ENCODE peak calls at places on chromosomes 16 and 17, in seven cellular contexts. One of them, this sample, is unnamed.

GRCh38 chr17:44826123-44826790 is 3.8 kb downstream of the GJC1 start:
- DNase-seq in K562: no peak
- DNase-seq in SK-N-SH: no peak
- DNase-seq in H1: no peak
- DNase-seq in HepG2: no peak
- DNase-seq in HCT116: no peak
- DNase-seq in GM12878: no peak
- DNase-seq in this sample: no peak

GRCh38 chr17:50684612-50685333 is 22.9 kb downstream of the ANKRD40 start:
- DNase-seq in H1: no peak
- DNase-seq in GM12878: no peak
- DNase-seq in SK-N-SH: no peak
- DNase-seq in K562: no peak
- DNase-seq in HCT116: no peak
- DNase-seq in HepG2: peak
- DNase-seq in this sample: peak

GRCh38 chr17:65987988-65988387 is 203.9 kb downstream of the CEP112 start:
- DNase-seq in HCT116: peak
- DNase-seq in SK-N-SH: no peak
- DNase-seq in H1: peak
- DNase-seq in GM12878: peak
- DNase-seq in K562: no peak
- DNase-seq in HepG2: peak
- DNase-seq in this sample: peak

GRCh38 chr17:1447061-1447460 is 9.0 kb downstream of the CRK start:
- DNase-seq in HCT116: no peak
- DNase-seq in SK-N-SH: no peak
- DNase-seq in H1: no peak
- DNase-seq in HepG2: no peak
- DNase-seq in K562: no peak
- DNase-seq in GM12878: no peak
- DNase-seq in this sample: no peak

GRCh38 chr16:64339052-64339770 is 782.7 kb downstream of the CDH11 start:
- DNase-seq in HepG2: no peak
- DNase-seq in H1: no peak
- DNase-seq in HCT116: no peak
- DNase-seq in K562: no peak
- DNase-seq in SK-N-SH: no peak
- DNase-seq in GM12878: no peak
- DNase-seq in this sample: no peak

GRCh38 chr17:42284566-42284965 is 3.7 kb upstream of the STAT5A start:
- DNase-seq in SK-N-SH: no peak
- DNase-seq in H1: no peak
- DNase-seq in K562: no peak
- DNase-seq in GM12878: no peak
- DNase-seq in HCT116: no peak
- DNase-seq in HepG2: no peak
- DNase-seq in this sample: no peak

GRCh38 chr17:73956595-73957465 is 246.6 kb upstream of the RPL38 start:
- DNase-seq in HCT116: peak
- DNase-seq in K562: peak
- DNase-seq in GM12878: no peak
- DNase-seq in H1: peak
- DNase-seq in SK-N-SH: peak
- DNase-seq in HepG2: peak
- DNase-seq in this sample: peak

GRCh38 chr17:76551685-76552084 is 11.8 kb downstream of the PRCD start:
- DNase-seq in K562: no peak
- DNase-seq in HCT116: no peak
- DNase-seq in SK-N-SH: no peak
- DNase-seq in HepG2: no peak
- DNase-seq in GM12878: no peak
- DNase-seq in H1: no peak
- DNase-seq in this sample: no peak

GRCh38 chr17:41451154-41451728 is 10.5 kb upstream of the KRT38 start:
- DNase-seq in GM12878: no peak
- DNase-seq in H1: no peak
- DNase-seq in SK-N-SH: no peak
- DNase-seq in HepG2: no peak
- DNase-seq in K562: no peak
- DNase-seq in HCT116: no peak
- DNase-seq in this sample: no peak

GRCh38 chr17:19534562-19535149 is 1.0 kb downstream of the SLC47A1 start:
- DNase-seq in HCT116: no peak
- DNase-seq in K562: no peak
- DNase-seq in SK-N-SH: no peak
- DNase-seq in HepG2: no peak
- DNase-seq in GM12878: no peak
- DNase-seq in H1: no peak
- DNase-seq in this sample: no peak

GRCh38 chr17:18187816-18188761 is 4.5 kb downstream of the ALKBH5 start:
- DNase-seq in SK-N-SH: peak
- DNase-seq in HCT116: no peak
- DNase-seq in HepG2: no peak
- DNase-seq in K562: no peak
- DNase-seq in GM12878: no peak
- DNase-seq in H1: no peak
- DNase-seq in this sample: no peak

GRCh38 chr16:49503242-49504022 is 129.8 kb downstream of the C16orf78 start:
- DNase-seq in SK-N-SH: no peak
- DNase-seq in HCT116: no peak
- DNase-seq in H1: no peak
- DNase-seq in HepG2: no peak
- DNase-seq in K562: no peak
- DNase-seq in GM12878: no peak
- DNase-seq in this sample: no peak

GRCh38 chr16:14576069-14576468 is 54.0 kb downstream of the PARN start:
- DNase-seq in GM12878: no peak
- DNase-seq in HepG2: no peak
- DNase-seq in K562: no peak
- DNase-seq in H1: no peak
- DNase-seq in HCT116: no peak
- DNase-seq in SK-N-SH: no peak
- DNase-seq in this sample: no peak

GRCh38 chr16:85029413-85029794 is 1.8 kb downstream of the KIAA0513 start:
- DNase-seq in H1: no peak
- DNase-seq in K562: peak
- DNase-seq in SK-N-SH: peak
- DNase-seq in HCT116: no peak
- DNase-seq in HepG2: no peak
- DNase-seq in GM12878: peak
- DNase-seq in this sample: peak

GRCh38 chr16:84292032-84292431 is 2.6 kb upstream of the WFDC1 start:
- DNase-seq in GM12878: no peak
- DNase-seq in HepG2: no peak
- DNase-seq in K562: no peak
- DNase-seq in H1: no peak
- DNase-seq in HCT116: no peak
- DNase-seq in SK-N-SH: no peak
- DNase-seq in this sample: no peak

GRCh38 chr17:6070895-6071511 is 824 bp downstream of the WSCD1 start:
- DNase-seq in SK-N-SH: peak
- DNase-seq in K562: no peak
- DNase-seq in HCT116: no peak
- DNase-seq in GM12878: no peak
- DNase-seq in HepG2: no peak
- DNase-seq in H1: peak
- DNase-seq in this sample: no peak

GRCh38 chr17:2797632-2798031 is 1.4 kb downstream of the RAP1GAP2 start:
- DNase-seq in SK-N-SH: peak
- DNase-seq in H1: no peak
- DNase-seq in HCT116: no peak
- DNase-seq in K562: no peak
- DNase-seq in HepG2: no peak
- DNase-seq in GM12878: no peak
- DNase-seq in this sample: peak
- TF ChIP-seq JUND in SK-N-SH: no peak
- TF ChIP-seq JUND in H1: no peak
- TF ChIP-seq JUND in HCT116: no peak
- TF ChIP-seq JUND in K562: no peak
- TF ChIP-seq JUND in HepG2: no peak
- TF ChIP-seq JUND in GM12878: no peak
- TF ChIP-seq JUND in this sample: no peak

GRCh38 chr17:37752482-37752881 is 7.6 kb upstream of the HNF1B start:
- DNase-seq in SK-N-SH: no peak
- DNase-seq in H1: no peak
- DNase-seq in HCT116: no peak
- DNase-seq in GM12878: no peak
- DNase-seq in K562: no peak
- DNase-seq in HepG2: no peak
- DNase-seq in this sample: no peak

GRCh38 chr17:37756060-37756459 is 11.2 kb upstream of the HNF1B start:
- DNase-seq in K562: no peak
- DNase-seq in HCT116: no peak
- DNase-seq in HepG2: no peak
- DNase-seq in GM12878: no peak
- DNase-seq in SK-N-SH: no peak
- DNase-seq in H1: no peak
- DNase-seq in this sample: no peak

GRCh38 chr17:37750768-37751466 is 6.1 kb upstream of the HNF1B start:
- DNase-seq in HepG2: no peak
- DNase-seq in HCT116: no peak
- DNase-seq in GM12878: no peak
- DNase-seq in H1: no peak
- DNase-seq in K562: no peak
- DNase-seq in SK-N-SH: no peak
- DNase-seq in this sample: no peak

GRCh38 chr17:37755455-37755854 is 10.6 kb upstream of the HNF1B start:
- DNase-seq in SK-N-SH: no peak
- DNase-seq in GM12878: no peak
- DNase-seq in H1: no peak
- DNase-seq in K562: no peak
- DNase-seq in HepG2: no peak
- DNase-seq in HCT116: no peak
- DNase-seq in this sample: no peak

GRCh38 chr17:37754363-37754762 is 9.5 kb upstream of the HNF1B start:
- DNase-seq in K562: no peak
- DNase-seq in SK-N-SH: no peak
- DNase-seq in HepG2: no peak
- DNase-seq in GM12878: no peak
- DNase-seq in HCT116: no peak
- DNase-seq in H1: no peak
- DNase-seq in this sample: no peak
- TF ChIP-seq JUND in K562: no peak
- TF ChIP-seq JUND in SK-N-SH: no peak
- TF ChIP-seq JUND in HepG2: no peak
- TF ChIP-seq JUND in GM12878: no peak
- TF ChIP-seq JUND in HCT116: no peak
- TF ChIP-seq JUND in H1: no peak
- TF ChIP-seq JUND in this sample: no peak

GRCh38 chr16:77971306-77972131 is 50.8 kb upstream of the CLEC3A start:
- DNase-seq in SK-N-SH: peak
- DNase-seq in GM12878: no peak
- DNase-seq in H1: peak
- DNase-seq in HepG2: peak
- DNase-seq in HCT116: peak
- DNase-seq in K562: peak
- DNase-seq in this sample: peak
- TF ChIP-seq JUND in SK-N-SH: no peak
- TF ChIP-seq JUND in GM12878: no peak
- TF ChIP-seq JUND in H1: no peak
- TF ChIP-seq JUND in HepG2: no peak
- TF ChIP-seq JUND in HCT116: no peak
- TF ChIP-seq JUND in K562: no peak
- TF ChIP-seq JUND in this sample: no peak

DNA sequence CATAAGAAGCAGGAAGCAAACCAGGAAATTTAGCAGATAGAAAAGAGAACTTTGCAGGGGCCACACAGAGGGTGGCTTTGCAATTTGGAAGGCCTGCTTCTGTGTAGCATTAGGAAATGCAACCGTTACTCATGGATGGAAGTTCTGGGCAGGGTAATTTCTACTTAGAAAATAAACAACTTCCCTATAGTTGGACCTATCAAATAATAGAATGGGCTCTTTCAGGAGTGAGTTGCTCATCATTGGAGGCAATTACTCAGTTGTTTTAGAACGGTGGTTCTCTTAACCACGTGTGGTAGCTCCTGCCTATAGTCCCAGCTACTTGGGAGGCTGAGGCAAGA is 25.8 kb upstream of the HS3ST2 start:
- DNase-seq in SK-N-SH: no peak
- DNase-seq in HCT116: no peak
- DNase-seq in GM12878: no peak
- DNase-seq in H1: no peak
- DNase-seq in HepG2: no peak
- DNase-seq in K562: no peak
- DNase-seq in this sample: no peak
- TF ChIP-seq JUND in SK-N-SH: no peak
- TF ChIP-seq JUND in HCT116: no peak
- TF ChIP-seq JUND in GM12878: no peak
- TF ChIP-seq JUND in H1: no peak
- TF ChIP-seq JUND in HepG2: no peak
- TF ChIP-seq JUND in K562: no peak
- TF ChIP-seq JUND in this sample: no peak

DNA sequence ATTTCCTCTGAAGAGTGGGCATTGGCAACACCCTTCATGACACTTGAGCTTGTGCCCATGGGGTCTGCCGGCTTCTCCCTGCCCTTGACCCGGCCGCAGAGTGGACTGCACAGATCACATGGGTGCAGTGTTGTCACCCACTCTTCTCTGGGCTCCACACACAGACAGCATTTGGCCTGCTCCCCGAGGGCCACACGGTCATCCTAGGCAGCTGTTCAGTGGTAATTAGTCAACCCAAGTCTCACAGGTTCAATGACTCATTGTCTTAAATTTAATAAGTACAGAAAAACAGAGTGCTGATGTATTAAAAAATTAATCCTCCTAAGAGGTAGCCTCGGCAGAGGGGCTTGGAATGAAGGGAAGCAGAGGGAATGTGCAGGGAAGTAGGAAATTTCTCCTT is 204.8 kb downstream of the MSI2 start:
- DNase-seq in GM12878: no peak
- DNase-seq in H1: no peak
- DNase-seq in K562: no peak
- DNase-seq in HCT116: no peak
- DNase-seq in HepG2: no peak
- DNase-seq in SK-N-SH: no peak
- DNase-seq in this sample: no peak
- TF ChIP-seq JUND in GM12878: no peak
- TF ChIP-seq JUND in H1: no peak
- TF ChIP-seq JUND in K562: no peak
- TF ChIP-seq JUND in HCT116: peak
- TF ChIP-seq JUND in HepG2: no peak
- TF ChIP-seq JUND in SK-N-SH: no peak
- TF ChIP-seq JUND in this sample: no peak

This sample was measured in T47D.